ENCODE peak calls at places on chromosomes 16 and 17, in five cellular contexts. G is lower lobe of right lung; I is CD8-positive, alpha-beta T cell; E is cardiac muscle cell; O is heart left ventricle. X is an unnamed sample. For H3K27me3, the result is how much of the 10 kb centered on the place peaks cover.

GRCh38 chr17:7262192-7263070 is at the start of gene CLDN7:
- DNase-seq in G (peak), I (peak), E (no peak), O (no peak), X (peak)

GRCh38 chr16:2987854-2988253 is 7.6 kb upstream of the PKMYT1 start:
- DNase-seq in G (no peak), I (no peak), E (no peak), O (no peak), X (no peak)

GRCh38 chr16:86157616-86158247 is 258.8 kb downstream of the IRF8 start:
- DNase-seq in G (no peak), I (no peak), E (no peak), O (no peak), X (no peak)

GRCh38 chr16:81327483-81328196 is 12.9 kb downstream of the GAN start:
- DNase-seq in G (no peak), I (no peak), E (no peak), O (no peak), X (no peak)

GRCh38 chr17:50621562-50621961 is 13.1 kb upstream of the ABCC3 start:
- DNase-seq in G (no peak), I (no peak), E (peak), O (no peak), X (peak)

GRCh38 chr16:56353054-56353921 is 72.1 kb downstream of the AMFR start:
- DNase-seq in G (peak), I (no peak), E (no peak), O (peak), X (peak)

GRCh38 chr17:27461192-27461859 is 5.1 kb downstream of the KSR1 start:
- DNase-seq in G (no peak), I (no peak), E (no peak), O (no peak), X (no peak)

GRCh38 chr17:70863436-70864248 is 694.3 kb downstream of the KCNJ2 start:
- DNase-seq in G (no peak), I (no peak), E (peak), O (peak), X (no peak)

GRCh38 chr17:6755731-6756184 is at the start of gene XAF1:
- DNase-seq in G (peak), I (peak), E (peak), O (peak), X (peak)

GRCh38 chr17:60163108-60163784 is 13.5 kb downstream of the CA4 start:
- DNase-seq in G (no peak), I (no peak), E (no peak), O (no peak), X (no peak)

GRCh38 chr16:88335150-88335685 is 47.5 kb upstream of the ZNF469 start:
- DNase-seq in G (no peak), I (no peak), E (no peak), O (no peak), X (no peak)

GRCh38 chr16:22311520-22311919 is 14.3 kb downstream of the POLR3E start:
- DNase-seq in G (no peak), I (no peak), E (no peak), O (no peak), X (no peak)

GRCh38 chr17:78113804-78114785 is 14.5 kb downstream of the TMC6 start:
- DNase-seq in G (no peak), I (peak), E (no peak), O (no peak), X (peak)

GRCh38 chr16:2827481-2827790 is 2.7 kb upstream of the ZG16B start:
- DNase-seq in G (peak), I (no peak), E (no peak), O (no peak), X (no peak)

GRCh38 chr16:17269434-17269833 is 201.3 kb downstream of the XYLT1 start:
- DNase-seq in G (no peak), I (no peak), E (no peak), O (no peak), X (no peak)

GRCh38 chr17:35162755-35163154 is 15.1 kb downstream of the UNC45B start:
- DNase-seq in G (no peak), I (no peak), E (no peak), O (no peak), X (no peak)

GRCh38 chr17:2975469-2975958 is 87.9 kb downstream of the OR1D5 start:
- DNase-seq in G (no peak), I (no peak), E (peak), O (no peak), X (peak)

GRCh38 chr17:77346765-77347164 is 206.0 kb downstream of the SEC14L1 start:
- DNase-seq in G (no peak), I (no peak), E (no peak), O (no peak), X (no peak)

GRCh38 chr17:82101301-82101715 is 3.3 kb upstream of the FASN start:
- DNase-seq in G (no peak), I (no peak), E (no peak), O (peak), X (no peak)

GRCh38 chr17:9672266-9672665 is 26.9 kb downstream of the USP43 start:
- DNase-seq in G (no peak), I (no peak), E (peak), O (no peak), X (no peak)

GRCh38 chr16:13039526-13039925 is 138.1 kb downstream of the SHISA9 start:
- DNase-seq in G (no peak), I (no peak), E (no peak), O (no peak), X (no peak)

GRCh38 chr17:50396261-50397110 is 837 bp downstream of the LRRC59 start:
- DNase-seq in G (peak), I (no peak), E (peak), O (no peak), X (peak)

GRCh38 chr17:42898147-42898807 is 2.3 kb upstream of the G6PC1 start:
- DNase-seq in G (no peak), I (no peak), E (no peak), O (no peak), X (no peak)

GRCh38 chr17:51590071-51590470 is 329.7 kb downstream of the UTP18 start:
- DNase-seq in G (no peak), I (no peak), E (no peak), O (no peak), X (no peak)

GRCh38 chr17:80453126-80453979 is 23.1 kb downstream of the NPTX1 start:
- DNase-seq in G (no peak), I (no peak), E (no peak), O (no peak), X (no peak)

GRCh38 chr17:40014375-40014980 is 762 bp upstream of the CSF3 start:
- DNase-seq in G (no peak), I (no peak), E (peak), O (no peak), X (no peak)

GRCh38 chr17:12510535-12510934 is 155.2 kb upstream of the MYOCD start:
- DNase-seq in G (no peak), I (no peak), E (no peak), O (no peak), X (no peak)

GRCh38 chr17:42598905-42599304 is 10.3 kb downstream of the RETREG3 start:
- DNase-seq in G (no peak), I (no peak), E (no peak), O (peak), X (no peak)

GRCh38 chr17:19354123-19354522 is 8.4 kb downstream of the B9D1 start:
- DNase-seq in G (no peak), I (no peak), E (peak), O (no peak), X (peak)

GRCh38 chr16:49463529-49463928 is 89.9 kb downstream of the C16orf78 start:
- DNase-seq in G (no peak), I (peak), E (no peak), O (no peak), X (peak)

GRCh38 chr16:23020084-23020483 is 129.2 kb downstream of the USP31 start:
- DNase-seq in G (no peak), I (no peak), E (no peak), O (no peak), X (no peak)

GRCh38 chr17:78029697-78030096 is 71.2 kb downstream of the TNRC6C start:
- DNase-seq in G (no peak), I (no peak), E (no peak), O (no peak), X (no peak)

GRCh38 chr17:53722407-53722806 is 100.3 kb upstream of the KIF2B start:
- DNase-seq in G (no peak), I (no peak), E (peak), O (no peak), X (no peak)

GRCh38 chr17:4194796-4195195 is 51.8 kb downstream of the CYB5D2 start:
- DNase-seq in G (no peak), I (no peak), E (no peak), O (no peak), X (no peak)

GRCh38 chr17:67026341-67026740 is 18.0 kb upstream of the CACNG1 start:
- DNase-seq in G (no peak), I (no peak), E (peak), O (no peak), X (no peak)

GRCh38 chr16:74025-74424 is 1.6 kb upstream of the RHBDF1 start:
- DNase-seq in G (no peak), I (no peak), E (no peak), O (peak), X (no peak)

GRCh38 chr17:1989135-1989534 is 36.0 kb downstream of the RTN4RL1 start:
- DNase-seq in G (no peak), I (no peak), E (peak), O (no peak), X (no peak)

GRCh38 chr16:20178297-20178696 is 104.6 kb upstream of the GPR139 start:
- DNase-seq in G (no peak), I (no peak), E (no peak), O (no peak), X (no peak)

GRCh38 chr16:1770328-1771071 is 843 bp downstream of the NME3 start:
- DNase-seq in G (peak), I (peak), E (peak), O (peak), X (peak)
- H3K4me3 ChIP-seq in G (peak), I (peak), E (peak), O (peak), X (peak)

DNA sequence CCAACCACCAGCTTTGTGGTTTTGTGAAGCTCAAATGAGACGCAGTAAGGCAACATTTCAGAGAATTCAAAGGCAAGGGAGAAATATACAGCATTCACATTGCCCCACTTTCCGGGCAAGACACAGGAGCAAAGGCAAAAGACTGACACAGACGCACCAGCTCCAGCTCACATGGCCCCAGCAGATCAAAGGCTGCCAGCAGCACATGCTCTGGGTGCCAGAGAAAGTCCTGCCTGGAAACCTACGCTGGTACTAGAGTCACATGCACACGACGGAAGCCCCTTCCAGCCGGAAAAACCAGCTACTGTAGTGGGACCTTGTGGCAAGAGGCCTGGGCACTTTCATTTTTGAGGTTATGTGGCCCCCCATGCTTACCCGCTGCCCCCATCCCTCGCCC is 50.1 kb downstream of the GTF3C1 start:
- DNase-seq in G (no peak), I (no peak), E (no peak), O (peak), X (no peak)
- H3K27ac ChIP-seq in G (no peak), I (no peak), E (no peak), O (no peak), X (no peak)

GRCh38 chr16:75345711-75346110 is 87.6 kb downstream of the CFDP1 start:
- DNase-seq in G (no peak), I (no peak), E (no peak), O (no peak), X (no peak)
- H3K27me3 ChIP-seq in G (under half), I (under half), E (under half), O (under half), X (under half)

DNA sequence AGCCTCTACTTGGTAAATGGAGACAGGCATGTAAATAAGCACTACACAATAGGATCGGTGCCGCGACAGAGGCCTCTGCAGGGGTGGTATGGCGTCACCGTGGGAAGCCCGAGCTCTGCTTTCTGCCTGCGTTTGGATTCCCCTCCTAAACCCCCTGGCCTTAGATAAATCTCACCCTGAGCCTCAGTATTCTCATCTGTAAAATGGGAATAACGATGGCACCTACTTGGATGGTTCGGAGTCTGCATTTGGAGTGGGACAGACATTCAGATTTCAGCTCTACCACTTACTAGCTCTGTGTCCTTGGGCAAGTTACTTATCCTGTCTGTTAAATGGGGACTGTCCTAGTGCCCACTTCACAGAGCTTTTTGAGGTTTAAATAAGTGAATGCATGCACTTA is 42.8 kb upstream of the TNRC6A start:
- DNase-seq in G (no peak), I (no peak), E (no peak), O (no peak), X (no peak)
- H3K4me3 ChIP-seq in G (no peak), I (no peak), E (no peak), O (no peak), X (no peak)

GRCh38 chr17:8300629-8301242 is 5.5 kb upstream of the SLC25A35 start:
- DNase-seq in G (peak), I (peak), E (peak), O (peak), X (peak)
- H3K27ac ChIP-seq in G (no peak), I (no peak), E (no peak), O (no peak), X (no peak)